ENCODE peak calls at places on chromosomes 5 and 9, in seven cellular contexts. P is sigmoid colon, B is ovary, U is A549, T is H54, M is heart left ventricle, J is adrenal gland. H is an unnamed sample.

GRCh38 chr5:122500245-122501086 is 188.4 kb downstream of the SNCAIP start:
- DNase-seq in P (peak; percentile 70), B (peak; percentile 56), U (peak; percentile 56), T (peak; percentile 12), M (peak; percentile 33), J (peak; percentile 32), H (no peak)

GRCh38 chr5:61575103-61575502 is 243.0 kb downstream of the ZSWIM6 start:
- DNase-seq in P (no peak), B (no peak), U (peak; percentile 26), T (peak; percentile 59), M (no peak), J (peak; percentile 49), H (no peak)

GRCh38 chr9:133028221-133028620 is 2.6 kb upstream of the GTF3C5 start:
- DNase-seq in P (no peak), B (no peak), U (no peak), T (no peak), M (no peak), J (no peak), H (no peak)

GRCh38 chr5:39476466-39477215 is 51.9 kb upstream of the DAB2 start:
- DNase-seq in P (no peak), B (no peak), U (no peak), T (no peak), M (no peak), J (no peak), H (no peak)

GRCh38 chr5:156095709-156096241 is 231.2 kb upstream of the SGCD start:
- DNase-seq in P (no peak), B (no peak), U (no peak), T (no peak), M (no peak), J (no peak), H (no peak)

GRCh38 chr9:21801683-21802417 is 586 bp upstream of the MTAP start:
- DNase-seq in P (peak; percentile 92), B (peak; percentile 74), U (peak; percentile 82), T (no peak), M (peak; percentile 76), J (peak; percentile 79), H (peak; percentile 87)

GRCh38 chr5:26023361-26023760 is 1015.0 kb downstream of the CDH9 start:
- DNase-seq in P (no peak), B (no peak), U (no peak), T (no peak), M (no peak), J (no peak), H (no peak)

GRCh38 chr5:168879929-168880328 is 300.8 kb upstream of the PANK3 start:
- DNase-seq in P (no peak), B (no peak), U (peak; percentile 23), T (no peak), M (no peak), J (peak; percentile 23), H (no peak)

GRCh38 chr9:114465906-114466900 is 39.1 kb downstream of the WHRN start:
- DNase-seq in P (no peak), B (peak; percentile 56), U (no peak), T (no peak), M (no peak), J (peak; percentile 84), H (no peak)

GRCh38 chr5:132813599-132814440 is 718 bp downstream of the SOWAHA start:
- DNase-seq in P (peak; percentile 60), B (peak; percentile 11), U (peak; percentile 34), T (no peak), M (no peak), J (no peak), H (no peak)

GRCh38 chr5:71586052-71586940 is 844 bp upstream of the MCCC2 start:
- DNase-seq in P (no peak), B (peak; percentile 25), U (peak; percentile 24), T (peak; percentile 16), M (no peak), J (peak; percentile 45), H (no peak)

GRCh38 chr5:110477923-110478322 is 248.5 kb downstream of the TMEM232 start:
- DNase-seq in P (no peak), B (no peak), U (no peak), T (no peak), M (no peak), J (no peak), H (no peak)

GRCh38 chr5:173451031-173451430 is 122.8 kb upstream of the STC2 start:
- DNase-seq in P (no peak), B (no peak), U (peak; percentile 62), T (no peak), M (no peak), J (no peak), H (no peak)

GRCh38 chr5:120457839-120458507 is 6.1 kb upstream of the PRR16 start:
- DNase-seq in P (peak; percentile 86), B (peak; percentile 34), U (peak; percentile 63), T (no peak), M (peak; percentile 84), J (peak; percentile 82), H (peak; percentile 70)

GRCh38 chr9:135198144-135198543 is 110.7 kb downstream of the OLFM1 start:
- DNase-seq in P (no peak), B (no peak), U (no peak), T (no peak), M (no peak), J (no peak), H (no peak)

GRCh38 chr9:133657120-133657661 is 21.0 kb downstream of the DBH start:
- DNase-seq in P (no peak), B (no peak), U (no peak), T (peak; percentile 49), M (no peak), J (peak; percentile 37), H (no peak)

GRCh38 chr9:38371495-38371894 is 21.0 kb upstream of the ALDH1B1 start:
- DNase-seq in P (no peak), B (no peak), U (peak; percentile 71), T (no peak), M (no peak), J (peak; percentile 30), H (peak; percentile 32)

GRCh38 chr5:25955337-25955736 is 1083.0 kb downstream of the CDH9 start:
- DNase-seq in P (no peak), B (no peak), U (no peak), T (no peak), M (no peak), J (no peak), H (no peak)

GRCh38 chr9:75085640-75086039 is 2.3 kb downstream of the NMRK1 start:
- DNase-seq in P (no peak), B (no peak), U (no peak), T (no peak), M (no peak), J (peak; percentile 35), H (no peak)

GRCh38 chr9:101738566-101739183 is at the start of gene GRIN3A:
- DNase-seq in P (no peak), B (no peak), U (peak; percentile 18), T (no peak), M (peak; percentile 40), J (no peak), H (no peak)

GRCh38 chr5:141878186-141878770 is at the start of gene PCDH1:
- DNase-seq in P (no peak), B (no peak), U (peak; percentile 27), T (peak; percentile 40), M (peak; percentile 64), J (no peak), H (peak; percentile 41)

GRCh38 chr5:140633081-140633471 is at the start of gene CD14:
- DNase-seq in P (peak; percentile 81), B (no peak), U (peak; percentile 79), T (no peak), M (peak; percentile 67), J (peak; percentile 87), H (peak; percentile 56)

GRCh38 chr5:72378636-72379289 is 58.6 kb downstream of the PTCD2 start:
- DNase-seq in P (no peak), B (no peak), U (peak; percentile 59), T (peak; percentile 33), M (peak; percentile 44), J (peak; percentile 80), H (no peak)

GRCh38 chr5:122076669-122077450 is 1.2 kb downstream of the LOX start:
- DNase-seq in P (peak; percentile 90), B (peak; percentile 74), U (peak; percentile 73), T (peak; percentile 38), M (peak; percentile 57), J (peak; percentile 58), H (peak; percentile 82)

GRCh38 chr5:68215888-68216736 is 556 bp downstream of the PIK3R1 start:
- DNase-seq in P (peak; percentile 76), B (peak; percentile 46), U (peak; percentile 18), T (peak; percentile 45), M (peak; percentile 72), J (peak; percentile 40), H (no peak)
- TF ChIP-seq POLR2A in P (peak; percentile 27), B (no peak), U (peak; percentile 28), T (peak; percentile 44), M (no peak), J (no peak), H (no peak)

GRCh38 chr5:32583582-32584232 is 1.6 kb upstream of the SUB1 start:
- DNase-seq in P (no peak), B (no peak), U (no peak), T (no peak), M (no peak), J (no peak), H (no peak)
- TF ChIP-seq POLR2A in P (no peak), B (no peak), U (no peak), T (no peak), M (no peak), J (no peak), H (no peak)

GRCh38 chr9:98255064-98255577 is 328 bp downstream of the TBC1D2 start:
- DNase-seq in P (peak; percentile 67), B (no peak), U (peak; percentile 23), T (peak; percentile 54), M (no peak), J (no peak), H (no peak)

GRCh38 chr9:98254236-98255063 is 999 bp downstream of the TBC1D2 start:
- DNase-seq in P (no peak), B (no peak), U (no peak), T (no peak), M (no peak), J (no peak), H (no peak)

GRCh38 chr9:98256632-98257218 is 1.3 kb upstream of the TBC1D2 start:
- DNase-seq in P (no peak), B (no peak), U (no peak), T (no peak), M (no peak), J (no peak), H (no peak)

GRCh38 chr9:98253563-98253962 is 1.9 kb downstream of the TBC1D2 start:
- DNase-seq in P (no peak), B (no peak), U (no peak), T (no peak), M (no peak), J (no peak), H (no peak)

GRCh38 chr9:98255578-98256296 is at the start of gene TBC1D2:
- DNase-seq in P (peak; percentile 97), B (peak; percentile 92), U (peak; percentile 94), T (peak; percentile 99), M (peak; percentile 95), J (peak; percentile 94), H (peak; percentile 97)
- TF ChIP-seq POLR2A in P (peak; percentile 51), B (no peak), U (peak; percentile 83), T (peak; percentile 90), M (no peak), J (peak; percentile 41), H (no peak)

DNA sequence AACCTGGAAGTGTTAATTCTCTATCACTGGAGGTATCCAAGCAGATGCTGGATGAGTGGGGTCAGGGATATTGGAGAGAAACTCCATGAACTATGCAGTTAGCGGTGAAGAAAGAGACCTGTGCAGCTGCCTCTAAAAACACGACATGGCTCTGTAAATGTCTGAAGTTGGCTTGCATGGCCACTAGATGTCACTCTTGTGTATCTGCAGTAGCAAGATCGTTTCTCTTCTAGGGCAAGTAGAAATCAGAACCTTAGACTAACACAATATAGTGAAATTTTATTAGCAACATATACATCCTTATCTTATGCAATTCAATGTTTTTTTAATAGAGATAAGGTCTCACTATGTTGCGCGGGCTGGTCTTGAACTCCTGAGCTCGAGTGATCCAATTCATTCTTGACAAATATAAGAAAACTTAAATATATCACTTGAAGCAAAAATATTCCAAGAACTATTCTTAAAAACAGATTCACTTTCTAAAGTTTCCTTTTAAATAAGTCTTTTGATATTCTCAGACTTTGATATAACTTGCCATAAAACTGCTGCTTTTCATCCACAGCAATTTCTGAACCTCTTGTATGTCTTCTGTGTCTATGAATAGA is 2.9 kb downstream of the OR2S2 start:
- DNase-seq in P (no peak), B (peak; percentile 25), U (peak; percentile 81), T (no peak), M (no peak), J (peak; percentile 44), H (no peak)
- TF ChIP-seq POLR2A in P (no peak), B (no peak), U (no peak), T (no peak), M (no peak), J (no peak), H (no peak)